ENCODE peak calls at places on chromosomes 12 and 14, in seven cellular contexts. One of them, this sample, is unnamed.

GRCh38 chr14:103628221-103628683 is 759 bp upstream of the KLC1 start:
- DNase-seq in stimulated activated CD4-positive, alpha-beta T cell treated with anti-CD3 and anti-CD28 coated beads, Interleukin-2, amount 100 ng/mL, for 48 hours: no peak
- DNase-seq in ascending aorta: peak
- DNase-seq in activated CD4-positive, alpha-beta T cell treated with anti-CD3 and anti-CD28 coated beads, Interleukin-2, amount 50 U/mL, for 1 hour: peak
- DNase-seq in mesendoderm: peak
- DNase-seq in stimulated activated CD8-positive, alpha-beta memory T cell treated with anti-CD3 and anti-CD28 coated beads, Interleukin-15, amount 100 ng/mL, for 48 hours: no peak
- DNase-seq in EH: peak
- DNase-seq in this sample: peak

GRCh38 chr12:22860926-22861325 is 236.0 kb downstream of the ETNK1 start:
- DNase-seq in stimulated activated CD4-positive, alpha-beta T cell treated with anti-CD3 and anti-CD28 coated beads, Interleukin-2, amount 100 ng/mL, for 48 hours: no peak
- DNase-seq in ascending aorta: no peak
- DNase-seq in activated CD4-positive, alpha-beta T cell treated with anti-CD3 and anti-CD28 coated beads, Interleukin-2, amount 50 U/mL, for 1 hour: no peak
- DNase-seq in mesendoderm: peak
- DNase-seq in stimulated activated CD8-positive, alpha-beta memory T cell treated with anti-CD3 and anti-CD28 coated beads, Interleukin-15, amount 100 ng/mL, for 48 hours: no peak
- DNase-seq in EH: no peak
- DNase-seq in this sample: no peak

GRCh38 chr12:64083285-64084210 is 138.5 kb downstream of the KICS2 start:
- DNase-seq in stimulated activated CD4-positive, alpha-beta T cell treated with anti-CD3 and anti-CD28 coated beads, Interleukin-2, amount 100 ng/mL, for 48 hours: no peak
- DNase-seq in ascending aorta: peak
- DNase-seq in activated CD4-positive, alpha-beta T cell treated with anti-CD3 and anti-CD28 coated beads, Interleukin-2, amount 50 U/mL, for 1 hour: no peak
- DNase-seq in mesendoderm: no peak
- DNase-seq in stimulated activated CD8-positive, alpha-beta memory T cell treated with anti-CD3 and anti-CD28 coated beads, Interleukin-15, amount 100 ng/mL, for 48 hours: no peak
- DNase-seq in EH: peak
- DNase-seq in this sample: peak

GRCh38 chr12:30965613-30965985 is 39.1 kb downstream of the TSPAN11 start:
- DNase-seq in stimulated activated CD4-positive, alpha-beta T cell treated with anti-CD3 and anti-CD28 coated beads, Interleukin-2, amount 100 ng/mL, for 48 hours: no peak
- DNase-seq in ascending aorta: no peak
- DNase-seq in activated CD4-positive, alpha-beta T cell treated with anti-CD3 and anti-CD28 coated beads, Interleukin-2, amount 50 U/mL, for 1 hour: no peak
- DNase-seq in mesendoderm: peak
- DNase-seq in stimulated activated CD8-positive, alpha-beta memory T cell treated with anti-CD3 and anti-CD28 coated beads, Interleukin-15, amount 100 ng/mL, for 48 hours: no peak
- DNase-seq in EH: no peak
- DNase-seq in this sample: no peak

GRCh38 chr14:50399251-50400032 is 2.8 kb upstream of the CDKL1 start:
- DNase-seq in stimulated activated CD4-positive, alpha-beta T cell treated with anti-CD3 and anti-CD28 coated beads, Interleukin-2, amount 100 ng/mL, for 48 hours: no peak
- DNase-seq in ascending aorta: peak
- DNase-seq in activated CD4-positive, alpha-beta T cell treated with anti-CD3 and anti-CD28 coated beads, Interleukin-2, amount 50 U/mL, for 1 hour: no peak
- DNase-seq in mesendoderm: no peak
- DNase-seq in stimulated activated CD8-positive, alpha-beta memory T cell treated with anti-CD3 and anti-CD28 coated beads, Interleukin-15, amount 100 ng/mL, for 48 hours: no peak
- DNase-seq in EH: peak
- DNase-seq in this sample: no peak

GRCh38 chr12:95114766-95115450 is 41.5 kb upstream of the NR2C1 start:
- DNase-seq in stimulated activated CD4-positive, alpha-beta T cell treated with anti-CD3 and anti-CD28 coated beads, Interleukin-2, amount 100 ng/mL, for 48 hours: no peak
- DNase-seq in ascending aorta: no peak
- DNase-seq in activated CD4-positive, alpha-beta T cell treated with anti-CD3 and anti-CD28 coated beads, Interleukin-2, amount 50 U/mL, for 1 hour: no peak
- DNase-seq in mesendoderm: no peak
- DNase-seq in stimulated activated CD8-positive, alpha-beta memory T cell treated with anti-CD3 and anti-CD28 coated beads, Interleukin-15, amount 100 ng/mL, for 48 hours: no peak
- DNase-seq in EH: peak
- DNase-seq in this sample: no peak

GRCh38 chr12:49827351-49828099 is 688 bp downstream of the NCKAP5L start:
- DNase-seq in stimulated activated CD4-positive, alpha-beta T cell treated with anti-CD3 and anti-CD28 coated beads, Interleukin-2, amount 100 ng/mL, for 48 hours: peak
- DNase-seq in ascending aorta: peak
- DNase-seq in activated CD4-positive, alpha-beta T cell treated with anti-CD3 and anti-CD28 coated beads, Interleukin-2, amount 50 U/mL, for 1 hour: peak
- DNase-seq in mesendoderm: peak
- DNase-seq in stimulated activated CD8-positive, alpha-beta memory T cell treated with anti-CD3 and anti-CD28 coated beads, Interleukin-15, amount 100 ng/mL, for 48 hours: no peak
- DNase-seq in EH: peak
- DNase-seq in this sample: peak

GRCh38 chr12:56029666-56030293 is 8.9 kb downstream of the IKZF4 start:
- DNase-seq in stimulated activated CD4-positive, alpha-beta T cell treated with anti-CD3 and anti-CD28 coated beads, Interleukin-2, amount 100 ng/mL, for 48 hours: peak
- DNase-seq in ascending aorta: no peak
- DNase-seq in activated CD4-positive, alpha-beta T cell treated with anti-CD3 and anti-CD28 coated beads, Interleukin-2, amount 50 U/mL, for 1 hour: peak
- DNase-seq in mesendoderm: peak
- DNase-seq in stimulated activated CD8-positive, alpha-beta memory T cell treated with anti-CD3 and anti-CD28 coated beads, Interleukin-15, amount 100 ng/mL, for 48 hours: peak
- DNase-seq in EH: peak
- DNase-seq in this sample: peak

GRCh38 chr14:100156776-100157175 is 2.7 kb downstream of the DEGS2 start:
- DNase-seq in stimulated activated CD4-positive, alpha-beta T cell treated with anti-CD3 and anti-CD28 coated beads, Interleukin-2, amount 100 ng/mL, for 48 hours: no peak
- DNase-seq in ascending aorta: no peak
- DNase-seq in activated CD4-positive, alpha-beta T cell treated with anti-CD3 and anti-CD28 coated beads, Interleukin-2, amount 50 U/mL, for 1 hour: no peak
- DNase-seq in mesendoderm: no peak
- DNase-seq in stimulated activated CD8-positive, alpha-beta memory T cell treated with anti-CD3 and anti-CD28 coated beads, Interleukin-15, amount 100 ng/mL, for 48 hours: no peak
- DNase-seq in EH: no peak
- DNase-seq in this sample: no peak

GRCh38 chr12:68290126-68290525 is 36.7 kb upstream of the IL22 start:
- DNase-seq in stimulated activated CD4-positive, alpha-beta T cell treated with anti-CD3 and anti-CD28 coated beads, Interleukin-2, amount 100 ng/mL, for 48 hours: peak
- DNase-seq in ascending aorta: no peak
- DNase-seq in activated CD4-positive, alpha-beta T cell treated with anti-CD3 and anti-CD28 coated beads, Interleukin-2, amount 50 U/mL, for 1 hour: peak
- DNase-seq in mesendoderm: peak
- DNase-seq in stimulated activated CD8-positive, alpha-beta memory T cell treated with anti-CD3 and anti-CD28 coated beads, Interleukin-15, amount 100 ng/mL, for 48 hours: no peak
- DNase-seq in EH: no peak
- DNase-seq in this sample: no peak

GRCh38 chr14:97458302-97459137 is 661.3 kb downstream of the VRK1 start:
- DNase-seq in stimulated activated CD4-positive, alpha-beta T cell treated with anti-CD3 and anti-CD28 coated beads, Interleukin-2, amount 100 ng/mL, for 48 hours: peak
- DNase-seq in ascending aorta: no peak
- DNase-seq in activated CD4-positive, alpha-beta T cell treated with anti-CD3 and anti-CD28 coated beads, Interleukin-2, amount 50 U/mL, for 1 hour: peak
- DNase-seq in mesendoderm: peak
- DNase-seq in stimulated activated CD8-positive, alpha-beta memory T cell treated with anti-CD3 and anti-CD28 coated beads, Interleukin-15, amount 100 ng/mL, for 48 hours: peak
- DNase-seq in EH: no peak
- DNase-seq in this sample: peak

GRCh38 chr14:36901846-36902245 is 240.2 kb downstream of the PAX9 start:
- DNase-seq in stimulated activated CD4-positive, alpha-beta T cell treated with anti-CD3 and anti-CD28 coated beads, Interleukin-2, amount 100 ng/mL, for 48 hours: no peak
- DNase-seq in ascending aorta: no peak
- DNase-seq in activated CD4-positive, alpha-beta T cell treated with anti-CD3 and anti-CD28 coated beads, Interleukin-2, amount 50 U/mL, for 1 hour: no peak
- DNase-seq in mesendoderm: no peak
- DNase-seq in stimulated activated CD8-positive, alpha-beta memory T cell treated with anti-CD3 and anti-CD28 coated beads, Interleukin-15, amount 100 ng/mL, for 48 hours: no peak
- DNase-seq in EH: peak
- DNase-seq in this sample: no peak

GRCh38 chr12:121089031-121089812 is 43.5 kb upstream of the P2RX7 start:
- DNase-seq in stimulated activated CD4-positive, alpha-beta T cell treated with anti-CD3 and anti-CD28 coated beads, Interleukin-2, amount 100 ng/mL, for 48 hours: no peak
- DNase-seq in ascending aorta: no peak
- DNase-seq in activated CD4-positive, alpha-beta T cell treated with anti-CD3 and anti-CD28 coated beads, Interleukin-2, amount 50 U/mL, for 1 hour: no peak
- DNase-seq in mesendoderm: peak
- DNase-seq in stimulated activated CD8-positive, alpha-beta memory T cell treated with anti-CD3 and anti-CD28 coated beads, Interleukin-15, amount 100 ng/mL, for 48 hours: no peak
- DNase-seq in EH: no peak
- DNase-seq in this sample: peak

GRCh38 chr12:31962076-31962475 is 2.9 kb downstream of the RESF1 start:
- DNase-seq in stimulated activated CD4-positive, alpha-beta T cell treated with anti-CD3 and anti-CD28 coated beads, Interleukin-2, amount 100 ng/mL, for 48 hours: no peak
- DNase-seq in ascending aorta: no peak
- DNase-seq in activated CD4-positive, alpha-beta T cell treated with anti-CD3 and anti-CD28 coated beads, Interleukin-2, amount 50 U/mL, for 1 hour: no peak
- DNase-seq in mesendoderm: peak
- DNase-seq in stimulated activated CD8-positive, alpha-beta memory T cell treated with anti-CD3 and anti-CD28 coated beads, Interleukin-15, amount 100 ng/mL, for 48 hours: no peak
- DNase-seq in EH: no peak
- DNase-seq in this sample: no peak

GRCh38 chr14:78509516-78509915 is 339.3 kb downstream of the NRXN3 start:
- DNase-seq in stimulated activated CD4-positive, alpha-beta T cell treated with anti-CD3 and anti-CD28 coated beads, Interleukin-2, amount 100 ng/mL, for 48 hours: no peak
- DNase-seq in ascending aorta: no peak
- DNase-seq in activated CD4-positive, alpha-beta T cell treated with anti-CD3 and anti-CD28 coated beads, Interleukin-2, amount 50 U/mL, for 1 hour: no peak
- DNase-seq in mesendoderm: peak
- DNase-seq in stimulated activated CD8-positive, alpha-beta memory T cell treated with anti-CD3 and anti-CD28 coated beads, Interleukin-15, amount 100 ng/mL, for 48 hours: no peak
- DNase-seq in EH: no peak
- DNase-seq in this sample: no peak

GRCh38 chr12:7319934-7320333 is 16.1 kb downstream of the ACSM4 start:
- DNase-seq in stimulated activated CD4-positive, alpha-beta T cell treated with anti-CD3 and anti-CD28 coated beads, Interleukin-2, amount 100 ng/mL, for 48 hours: no peak
- DNase-seq in ascending aorta: no peak
- DNase-seq in activated CD4-positive, alpha-beta T cell treated with anti-CD3 and anti-CD28 coated beads, Interleukin-2, amount 50 U/mL, for 1 hour: no peak
- DNase-seq in mesendoderm: no peak
- DNase-seq in stimulated activated CD8-positive, alpha-beta memory T cell treated with anti-CD3 and anti-CD28 coated beads, Interleukin-15, amount 100 ng/mL, for 48 hours: no peak
- DNase-seq in EH: peak
- DNase-seq in this sample: no peak

GRCh38 chr14:96126339-96126770 is 78.3 kb upstream of the BDKRB2 start:
- DNase-seq in stimulated activated CD4-positive, alpha-beta T cell treated with anti-CD3 and anti-CD28 coated beads, Interleukin-2, amount 100 ng/mL, for 48 hours: no peak
- DNase-seq in ascending aorta: no peak
- DNase-seq in activated CD4-positive, alpha-beta T cell treated with anti-CD3 and anti-CD28 coated beads, Interleukin-2, amount 50 U/mL, for 1 hour: peak
- DNase-seq in mesendoderm: no peak
- DNase-seq in stimulated activated CD8-positive, alpha-beta memory T cell treated with anti-CD3 and anti-CD28 coated beads, Interleukin-15, amount 100 ng/mL, for 48 hours: no peak
- DNase-seq in EH: peak
- DNase-seq in this sample: peak

GRCh38 chr12:64680235-64680634 is 69.9 kb downstream of the RASSF3 start:
- DNase-seq in stimulated activated CD4-positive, alpha-beta T cell treated with anti-CD3 and anti-CD28 coated beads, Interleukin-2, amount 100 ng/mL, for 48 hours: no peak
- DNase-seq in ascending aorta: no peak
- DNase-seq in activated CD4-positive, alpha-beta T cell treated with anti-CD3 and anti-CD28 coated beads, Interleukin-2, amount 50 U/mL, for 1 hour: peak
- DNase-seq in mesendoderm: no peak
- DNase-seq in stimulated activated CD8-positive, alpha-beta memory T cell treated with anti-CD3 and anti-CD28 coated beads, Interleukin-15, amount 100 ng/mL, for 48 hours: no peak
- DNase-seq in EH: no peak
- DNase-seq in this sample: no peak

GRCh38 chr12:27710592-27711311 is at the start of gene MRPS35:
- DNase-seq in stimulated activated CD4-positive, alpha-beta T cell treated with anti-CD3 and anti-CD28 coated beads, Interleukin-2, amount 100 ng/mL, for 48 hours: peak
- DNase-seq in ascending aorta: peak
- DNase-seq in activated CD4-positive, alpha-beta T cell treated with anti-CD3 and anti-CD28 coated beads, Interleukin-2, amount 50 U/mL, for 1 hour: peak
- DNase-seq in mesendoderm: peak
- DNase-seq in stimulated activated CD8-positive, alpha-beta memory T cell treated with anti-CD3 and anti-CD28 coated beads, Interleukin-15, amount 100 ng/mL, for 48 hours: peak
- DNase-seq in EH: peak
- DNase-seq in this sample: peak

GRCh38 chr12:89947437-89948265 is 239.0 kb upstream of the ATP2B1 start:
- DNase-seq in stimulated activated CD4-positive, alpha-beta T cell treated with anti-CD3 and anti-CD28 coated beads, Interleukin-2, amount 100 ng/mL, for 48 hours: no peak
- DNase-seq in ascending aorta: no peak
- DNase-seq in activated CD4-positive, alpha-beta T cell treated with anti-CD3 and anti-CD28 coated beads, Interleukin-2, amount 50 U/mL, for 1 hour: no peak
- DNase-seq in mesendoderm: peak
- DNase-seq in stimulated activated CD8-positive, alpha-beta memory T cell treated with anti-CD3 and anti-CD28 coated beads, Interleukin-15, amount 100 ng/mL, for 48 hours: no peak
- DNase-seq in EH: peak
- DNase-seq in this sample: peak

GRCh38 chr12:12172106-12172511 is 94.7 kb downstream of the LRP6 start:
- DNase-seq in stimulated activated CD4-positive, alpha-beta T cell treated with anti-CD3 and anti-CD28 coated beads, Interleukin-2, amount 100 ng/mL, for 48 hours: peak
- DNase-seq in ascending aorta: no peak
- DNase-seq in activated CD4-positive, alpha-beta T cell treated with anti-CD3 and anti-CD28 coated beads, Interleukin-2, amount 50 U/mL, for 1 hour: no peak
- DNase-seq in mesendoderm: no peak
- DNase-seq in stimulated activated CD8-positive, alpha-beta memory T cell treated with anti-CD3 and anti-CD28 coated beads, Interleukin-15, amount 100 ng/mL, for 48 hours: peak
- DNase-seq in EH: peak
- DNase-seq in this sample: no peak

GRCh38 chr14:95234426-95234825 is 77.1 kb upstream of the DICER1 start:
- DNase-seq in stimulated activated CD4-positive, alpha-beta T cell treated with anti-CD3 and anti-CD28 coated beads, Interleukin-2, amount 100 ng/mL, for 48 hours: no peak
- DNase-seq in ascending aorta: no peak
- DNase-seq in activated CD4-positive, alpha-beta T cell treated with anti-CD3 and anti-CD28 coated beads, Interleukin-2, amount 50 U/mL, for 1 hour: no peak
- DNase-seq in mesendoderm: peak
- DNase-seq in stimulated activated CD8-positive, alpha-beta memory T cell treated with anti-CD3 and anti-CD28 coated beads, Interleukin-15, amount 100 ng/mL, for 48 hours: no peak
- DNase-seq in EH: no peak
- DNase-seq in this sample: no peak

GRCh38 chr12:91357381-91357780 is 174.8 kb upstream of the DCN start:
- DNase-seq in stimulated activated CD4-positive, alpha-beta T cell treated with anti-CD3 and anti-CD28 coated beads, Interleukin-2, amount 100 ng/mL, for 48 hours: no peak
- DNase-seq in ascending aorta: no peak
- DNase-seq in activated CD4-positive, alpha-beta T cell treated with anti-CD3 and anti-CD28 coated beads, Interleukin-2, amount 50 U/mL, for 1 hour: no peak
- DNase-seq in mesendoderm: no peak
- DNase-seq in stimulated activated CD8-positive, alpha-beta memory T cell treated with anti-CD3 and anti-CD28 coated beads, Interleukin-15, amount 100 ng/mL, for 48 hours: no peak
- DNase-seq in EH: no peak
- DNase-seq in this sample: no peak

GRCh38 chr12:71439613-71440392 is at the start of gene LGR5:
- DNase-seq in stimulated activated CD4-positive, alpha-beta T cell treated with anti-CD3 and anti-CD28 coated beads, Interleukin-2, amount 100 ng/mL, for 48 hours: peak
- DNase-seq in ascending aorta: peak
- DNase-seq in activated CD4-positive, alpha-beta T cell treated with anti-CD3 and anti-CD28 coated beads, Interleukin-2, amount 50 U/mL, for 1 hour: no peak
- DNase-seq in mesendoderm: peak
- DNase-seq in stimulated activated CD8-positive, alpha-beta memory T cell treated with anti-CD3 and anti-CD28 coated beads, Interleukin-15, amount 100 ng/mL, for 48 hours: no peak
- DNase-seq in EH: peak
- DNase-seq in this sample: peak

GRCh38 chr14:51554953-51555352 is 96.8 kb upstream of the FRMD6 start:
- DNase-seq in stimulated activated CD4-positive, alpha-beta T cell treated with anti-CD3 and anti-CD28 coated beads, Interleukin-2, amount 100 ng/mL, for 48 hours: no peak
- DNase-seq in ascending aorta: no peak
- DNase-seq in activated CD4-positive, alpha-beta T cell treated with anti-CD3 and anti-CD28 coated beads, Interleukin-2, amount 50 U/mL, for 1 hour: no peak
- DNase-seq in mesendoderm: peak
- DNase-seq in stimulated activated CD8-positive, alpha-beta memory T cell treated with anti-CD3 and anti-CD28 coated beads, Interleukin-15, amount 100 ng/mL, for 48 hours: no peak
- DNase-seq in EH: peak
- DNase-seq in this sample: no peak

GRCh38 chr14:68682166-68683103 is 110.4 kb downstream of the ZFP36L1 start:
- DNase-seq in stimulated activated CD4-positive, alpha-beta T cell treated with anti-CD3 and anti-CD28 coated beads, Interleukin-2, amount 100 ng/mL, for 48 hours: no peak
- DNase-seq in ascending aorta: peak
- DNase-seq in activated CD4-positive, alpha-beta T cell treated with anti-CD3 and anti-CD28 coated beads, Interleukin-2, amount 50 U/mL, for 1 hour: peak
- DNase-seq in mesendoderm: no peak
- DNase-seq in stimulated activated CD8-positive, alpha-beta memory T cell treated with anti-CD3 and anti-CD28 coated beads, Interleukin-15, amount 100 ng/mL, for 48 hours: peak
- DNase-seq in EH: peak
- DNase-seq in this sample: peak

GRCh38 chr14:98173291-98173690 is 1098.7 kb downstream of the BCL11B start:
- DNase-seq in stimulated activated CD4-positive, alpha-beta T cell treated with anti-CD3 and anti-CD28 coated beads, Interleukin-2, amount 100 ng/mL, for 48 hours: no peak
- DNase-seq in ascending aorta: no peak
- DNase-seq in activated CD4-positive, alpha-beta T cell treated with anti-CD3 and anti-CD28 coated beads, Interleukin-2, amount 50 U/mL, for 1 hour: peak
- DNase-seq in mesendoderm: peak
- DNase-seq in stimulated activated CD8-positive, alpha-beta memory T cell treated with anti-CD3 and anti-CD28 coated beads, Interleukin-15, amount 100 ng/mL, for 48 hours: no peak
- DNase-seq in EH: no peak
- DNase-seq in this sample: no peak

GRCh38 chr14:75295061-75295461 is 16.4 kb downstream of the FOS start:
- DNase-seq in stimulated activated CD4-positive, alpha-beta T cell treated with anti-CD3 and anti-CD28 coated beads, Interleukin-2, amount 100 ng/mL, for 48 hours: no peak
- DNase-seq in ascending aorta: peak
- DNase-seq in activated CD4-positive, alpha-beta T cell treated with anti-CD3 and anti-CD28 coated beads, Interleukin-2, amount 50 U/mL, for 1 hour: no peak
- DNase-seq in mesendoderm: peak
- DNase-seq in stimulated activated CD8-positive, alpha-beta memory T cell treated with anti-CD3 and anti-CD28 coated beads, Interleukin-15, amount 100 ng/mL, for 48 hours: no peak
- DNase-seq in EH: peak
- DNase-seq in this sample: peak

GRCh38 chr14:31949709-31950108 is 127.4 kb upstream of the ARHGAP5 start:
- DNase-seq in stimulated activated CD4-positive, alpha-beta T cell treated with anti-CD3 and anti-CD28 coated beads, Interleukin-2, amount 100 ng/mL, for 48 hours: no peak
- DNase-seq in ascending aorta: no peak
- DNase-seq in activated CD4-positive, alpha-beta T cell treated with anti-CD3 and anti-CD28 coated beads, Interleukin-2, amount 50 U/mL, for 1 hour: no peak
- DNase-seq in mesendoderm: no peak
- DNase-seq in stimulated activated CD8-positive, alpha-beta memory T cell treated with anti-CD3 and anti-CD28 coated beads, Interleukin-15, amount 100 ng/mL, for 48 hours: no peak
- DNase-seq in EH: peak
- DNase-seq in this sample: no peak

GRCh38 chr14:31286456-31287293 is 79.1 kb upstream of the HECTD1 start:
- DNase-seq in stimulated activated CD4-positive, alpha-beta T cell treated with anti-CD3 and anti-CD28 coated beads, Interleukin-2, amount 100 ng/mL, for 48 hours: no peak
- DNase-seq in ascending aorta: no peak
- DNase-seq in activated CD4-positive, alpha-beta T cell treated with anti-CD3 and anti-CD28 coated beads, Interleukin-2, amount 50 U/mL, for 1 hour: peak
- DNase-seq in mesendoderm: peak
- DNase-seq in stimulated activated CD8-positive, alpha-beta memory T cell treated with anti-CD3 and anti-CD28 coated beads, Interleukin-15, amount 100 ng/mL, for 48 hours: no peak
- DNase-seq in EH: no peak
- DNase-seq in this sample: peak

GRCh38 chr12:45290218-45290609 is 74.3 kb downstream of the ANO6 start:
- DNase-seq in stimulated activated CD4-positive, alpha-beta T cell treated with anti-CD3 and anti-CD28 coated beads, Interleukin-2, amount 100 ng/mL, for 48 hours: no peak
- DNase-seq in ascending aorta: no peak
- DNase-seq in activated CD4-positive, alpha-beta T cell treated with anti-CD3 and anti-CD28 coated beads, Interleukin-2, amount 50 U/mL, for 1 hour: no peak
- DNase-seq in mesendoderm: no peak
- DNase-seq in stimulated activated CD8-positive, alpha-beta memory T cell treated with anti-CD3 and anti-CD28 coated beads, Interleukin-15, amount 100 ng/mL, for 48 hours: no peak
- DNase-seq in EH: peak
- DNase-seq in this sample: no peak

GRCh38 chr12:58081488-58081887 is 140.1 kb downstream of the ATP23 start:
- DNase-seq in stimulated activated CD4-positive, alpha-beta T cell treated with anti-CD3 and anti-CD28 coated beads, Interleukin-2, amount 100 ng/mL, for 48 hours: no peak
- DNase-seq in ascending aorta: no peak
- DNase-seq in activated CD4-positive, alpha-beta T cell treated with anti-CD3 and anti-CD28 coated beads, Interleukin-2, amount 50 U/mL, for 1 hour: no peak
- DNase-seq in mesendoderm: no peak
- DNase-seq in stimulated activated CD8-positive, alpha-beta memory T cell treated with anti-CD3 and anti-CD28 coated beads, Interleukin-15, amount 100 ng/mL, for 48 hours: no peak
- DNase-seq in EH: no peak
- DNase-seq in this sample: no peak

GRCh38 chr12:42426733-42427132 is 100.8 kb downstream of the PPHLN1 start:
- DNase-seq in stimulated activated CD4-positive, alpha-beta T cell treated with anti-CD3 and anti-CD28 coated beads, Interleukin-2, amount 100 ng/mL, for 48 hours: no peak
- DNase-seq in ascending aorta: no peak
- DNase-seq in activated CD4-positive, alpha-beta T cell treated with anti-CD3 and anti-CD28 coated beads, Interleukin-2, amount 50 U/mL, for 1 hour: no peak
- DNase-seq in mesendoderm: peak
- DNase-seq in stimulated activated CD8-positive, alpha-beta memory T cell treated with anti-CD3 and anti-CD28 coated beads, Interleukin-15, amount 100 ng/mL, for 48 hours: peak
- DNase-seq in EH: peak
- DNase-seq in this sample: peak

This sample was measured in adrenal gland.